ENCODE peak calls at places on chromosomes 2 and 18, in eight cellular contexts. A is fibroblast of lung, P is NCI-H1930, K is HFF-Myc, J is progenitor cell of endocrine pancreas, Z is RKO, L is suprapubic skin, E is left cardiac atrium. F is an unnamed sample.

GRCh38 chr2:46034535-46034934 is 262.7 kb upstream of the EPAS1 start:
- DNase-seq in A (no peak), P (no peak), Z (no peak), K (no peak), L (no peak), E (peak), J (no peak), F (no peak)

GRCh38 chr18:13577091-13577697 is 149.2 kb downstream of the FAM210A start:
- DNase-seq in J (no peak), Z (no peak), P (no peak), E (no peak), L (no peak), A (no peak), K (no peak), F (no peak)

GRCh38 chr18:12604445-12605007 is 53.4 kb downstream of the SPIRE1 start:
- DNase-seq in K (no peak), L (no peak), J (no peak), A (no peak), P (no peak), E (no peak), Z (peak), F (no peak)

GRCh38 chr2:167209784-167210183 is 321.5 kb downstream of the XIRP2 start:
- DNase-seq in L (no peak), K (no peak), A (peak), P (no peak), E (no peak), J (no peak), Z (no peak), F (no peak)

GRCh38 chr2:43391877-43392214 is 165.4 kb upstream of the ZFP36L2 start:
- DNase-seq in P (no peak), J (no peak), E (no peak), A (peak), Z (no peak), L (no peak), K (no peak), F (no peak)

GRCh38 chr2:260507-261161 is 3.2 kb downstream of the SH3YL1 start:
- DNase-seq in E (no peak), A (peak), P (no peak), J (no peak), Z (no peak), K (no peak), L (no peak), F (no peak)

GRCh38 chr2:187187521-187187920 is 260.5 kb downstream of the CALCRL start:
- DNase-seq in P (no peak), A (no peak), E (no peak), L (no peak), Z (no peak), K (no peak), J (no peak), F (no peak)

GRCh38 chr2:231648579-231649174 is 56.0 kb downstream of the TEX44 start:
- DNase-seq in E (peak), K (no peak), L (peak), Z (peak), P (no peak), J (peak), A (peak), F (peak)

GRCh38 chr2:235162070-235162469 is 210.3 kb downstream of the SH3BP4 start:
- DNase-seq in J (no peak), P (no peak), K (no peak), E (no peak), L (no peak), A (no peak), Z (no peak), F (peak)

GRCh38 chr18:46555724-46556123 is 101.3 kb downstream of the LOXHD1 start:
- DNase-seq in L (no peak), E (no peak), K (no peak), A (no peak), P (no peak), Z (peak), J (no peak), F (peak)

GRCh38 chr2:226304308-226304707 is 495.3 kb downstream of the IRS1 start:
- DNase-seq in E (no peak), K (no peak), A (no peak), J (no peak), P (no peak), L (no peak), Z (no peak), F (no peak)

GRCh38 chr2:198127627-198128026 is 323.2 kb downstream of the PLCL1 start:
- DNase-seq in A (peak), L (no peak), K (peak), Z (peak), P (peak), J (no peak), E (peak), F (peak)

GRCh38 chr2:236483102-236483501 is 86.5 kb upstream of the ACKR3 start:
- DNase-seq in J (no peak), P (no peak), E (no peak), K (no peak), L (no peak), Z (no peak), A (no peak), F (no peak)

GRCh38 chr2:217713395-217714267 is 289.2 kb downstream of the TNS1 start:
- DNase-seq in Z (peak), P (peak), J (peak), E (peak), L (peak), K (peak), A (peak), F (peak)

GRCh38 chr2:73489053-73489452 is 103.4 kb downstream of the ALMS1 start:
- DNase-seq in A (no peak), P (no peak), E (no peak), J (no peak), Z (no peak), K (no peak), L (no peak), F (no peak)

GRCh38 chr2:231706731-231707624 is 1.3 kb upstream of the PTMA start:
- DNase-seq in E (peak), P (peak), Z (peak), L (peak), A (peak), J (peak), K (peak), F (peak)

GRCh38 chr18:11005528-11005927 is 143.8 kb downstream of the PIEZO2 start:
- DNase-seq in Z (no peak), J (peak), E (no peak), P (no peak), A (peak), L (peak), K (peak), F (no peak)

GRCh38 chr2:239399404-239399999 is 1.3 kb downstream of the HDAC4 start:
- DNase-seq in Z (peak), K (no peak), J (no peak), A (no peak), E (no peak), L (no peak), P (no peak), F (peak)